ENCODE peak calls at places on chromosomes 3 and 15, in seven cellular contexts. H, N, K, J, T, F and E are unnamed samples.

GRCh38 chr3:17840126-17840525 is 97.7 kb upstream of the TBC1D5 start:
- DNase-seq in H (no peak), K (no peak), F (no peak), T (no peak), J (no peak), N (no peak), E (no peak)

GRCh38 chr15:71254503-71254902 is 139.2 kb downstream of the THSD4 start:
- DNase-seq in K (no peak), F (no peak), T (no peak), J (no peak), H (no peak), N (no peak), E (no peak)

GRCh38 chr3:21551019-21551418 is 200.0 kb downstream of the ZNF385D start:
- DNase-seq in J (no peak), K (no peak), F (no peak), T (no peak), N (no peak), H (peak), E (no peak)

GRCh38 chr3:49724586-49724985 is 835 bp upstream of the GMPPB start:
- DNase-seq in K (no peak), T (no peak), H (no peak), F (no peak), J (no peak), N (no peak), E (no peak)

GRCh38 chr3:101849714-101850326 is 506 bp downstream of the NFKBIZ start:
- DNase-seq in F (peak), T (no peak), J (peak), K (peak), N (peak), H (no peak), E (no peak)

GRCh38 chr3:62109534-62109933 is 263.8 kb downstream of the FEZF2 start:
- DNase-seq in H (peak), K (no peak), J (peak), T (peak), N (no peak), F (no peak), E (peak)

GRCh38 chr3:77889616-77890015 is 849.7 kb downstream of the ROBO2 start:
- DNase-seq in T (no peak), K (no peak), F (no peak), H (no peak), J (no peak), N (no peak), E (no peak)

GRCh38 chr3:129119365-129120100 is 2.1 kb downstream of the RAB43 start:
- DNase-seq in F (no peak), H (no peak), T (no peak), K (no peak), J (no peak), N (no peak), E (no peak)

GRCh38 chr3:195914648-195915473 is 6.5 kb upstream of the TNK2 start:
- DNase-seq in F (peak), J (peak), H (peak), K (peak), T (peak), N (peak), E (peak)

GRCh38 chr3:129324855-129325254 is 46.2 kb downstream of the HMCES start:
- DNase-seq in H (no peak), N (no peak), K (no peak), F (no peak), T (no peak), J (no peak), E (no peak)

GRCh38 chr3:6860149-6860548 is 766 bp upstream of the GRM7 start:
- DNase-seq in H (no peak), K (no peak), T (no peak), J (no peak), N (no peak), F (no peak), E (no peak)

GRCh38 chr15:60076055-60076454 is 71.9 kb downstream of the FOXB1 start:
- DNase-seq in J (no peak), K (no peak), F (no peak), H (no peak), N (no peak), T (no peak), E (no peak)

GRCh38 chr3:116741462-116741861 is 31.9 kb downstream of the TUSC7 start:
- DNase-seq in T (no peak), N (peak), J (no peak), K (no peak), F (no peak), H (no peak), E (no peak)

GRCh38 chr3:154973851-154974250 is 106.3 kb upstream of the MME start:
- DNase-seq in T (no peak), J (no peak), N (no peak), F (no peak), K (no peak), H (no peak), E (no peak)

GRCh38 chr3:80040113-80040512 is 272.3 kb upstream of the ROBO1 start:
- DNase-seq in K (no peak), N (no peak), T (no peak), H (no peak), J (no peak), F (no peak), E (no peak)

GRCh38 chr3:46865034-46865507 is 1.8 kb upstream of the MYL3 start:
- DNase-seq in T (no peak), F (no peak), H (peak), K (no peak), J (peak), N (no peak), E (no peak)

GRCh38 chr15:61951949-61952348 is 108.3 kb downstream of the VPS13C start:
- DNase-seq in J (no peak), K (no peak), N (no peak), T (no peak), F (no peak), H (peak), E (no peak)

GRCh38 chr15:29712149-29712885 is 110.0 kb downstream of the TJP1 start:
- DNase-seq in T (no peak), F (no peak), K (no peak), J (no peak), N (no peak), H (no peak), E (no peak)

GRCh38 chr3:52396011-52396906 is 48.6 kb downstream of the SEMA3G start:
- DNase-seq in H (no peak), T (no peak), J (no peak), N (no peak), K (no peak), F (no peak), E (no peak)

GRCh38 chr15:95345867-95346266 is 984.6 kb upstream of the NR2F2 start:
- DNase-seq in F (no peak), N (no peak), H (no peak), J (no peak), T (no peak), K (no peak), E (no peak)

GRCh38 chr3:147311716-147312115 is 94.6 kb downstream of the ZIC4 start:
- DNase-seq in K (no peak), F (no peak), J (no peak), H (no peak), N (no peak), T (no peak), E (no peak)

GRCh38 chr15:27176785-27177406 is 205.9 kb downstream of the GABRG3 start:
- DNase-seq in T (no peak), F (no peak), K (no peak), H (no peak), J (no peak), N (no peak), E (no peak)

GRCh38 chr3:1087066-1087555 is 5.7 kb upstream of the CNTN6 start:
- DNase-seq in H (peak), T (peak), F (no peak), N (no peak), K (peak), J (peak), E (peak)